ENCODE peak calls at places on chromosomes 3 and 15, in seven cellular contexts. One of them, this sample, is unnamed.

GRCh38 chr3:48186993-48187578 is 1.1 kb downstream of the CDC25A start:
- DNase-seq in H9: no peak
- DNase-seq in IMR-90: peak
- DNase-seq in neuronal stem cell: no peak
- DNase-seq in trophoblast cell: no peak
- DNase-seq in H1: no peak
- DNase-seq in mesenchymal stem cell: peak
- DNase-seq in this sample: peak

GRCh38 chr3:172546105-172546504 is 22.9 kb upstream of the TNFSF10 start:
- DNase-seq in H9: no peak
- DNase-seq in IMR-90: no peak
- DNase-seq in neuronal stem cell: no peak
- DNase-seq in trophoblast cell: no peak
- DNase-seq in H1: no peak
- DNase-seq in mesenchymal stem cell: no peak
- DNase-seq in this sample: no peak

GRCh38 chr3:126391631-126392030 is 3.1 kb upstream of the CFAP100 start:
- DNase-seq in H9: no peak
- DNase-seq in IMR-90: no peak
- DNase-seq in neuronal stem cell: no peak
- DNase-seq in trophoblast cell: no peak
- DNase-seq in H1: no peak
- DNase-seq in mesenchymal stem cell: no peak
- DNase-seq in this sample: no peak

GRCh38 chr15:25469377-25469776 is 30.6 kb upstream of the UBE3A start:
- DNase-seq in H9: no peak
- DNase-seq in IMR-90: no peak
- DNase-seq in neuronal stem cell: no peak
- DNase-seq in trophoblast cell: no peak
- DNase-seq in H1: no peak
- DNase-seq in mesenchymal stem cell: no peak
- DNase-seq in this sample: no peak

GRCh38 chr3:187196573-187197094 is 652 bp upstream of the RTP1 start:
- DNase-seq in H9: no peak
- DNase-seq in IMR-90: no peak
- DNase-seq in neuronal stem cell: no peak
- DNase-seq in trophoblast cell: peak
- DNase-seq in H1: no peak
- DNase-seq in mesenchymal stem cell: no peak
- DNase-seq in this sample: no peak

GRCh38 chr3:133750201-133750748 is 4.1 kb downstream of the TF start:
- DNase-seq in H9: no peak
- DNase-seq in IMR-90: no peak
- DNase-seq in neuronal stem cell: no peak
- DNase-seq in trophoblast cell: no peak
- DNase-seq in H1: no peak
- DNase-seq in mesenchymal stem cell: no peak
- DNase-seq in this sample: no peak

GRCh38 chr3:27632431-27633223 is 89.5 kb downstream of the EOMES start:
- DNase-seq in H9: peak
- DNase-seq in IMR-90: peak
- DNase-seq in neuronal stem cell: no peak
- DNase-seq in trophoblast cell: peak
- DNase-seq in H1: no peak
- DNase-seq in mesenchymal stem cell: no peak
- DNase-seq in this sample: peak

GRCh38 chr3:196093271-196094111 is 11.6 kb upstream of the TFRC start:
- DNase-seq in H9: no peak
- DNase-seq in IMR-90: peak
- DNase-seq in neuronal stem cell: no peak
- DNase-seq in trophoblast cell: no peak
- DNase-seq in H1: no peak
- DNase-seq in mesenchymal stem cell: peak
- DNase-seq in this sample: no peak

GRCh38 chr3:48820626-48821324 is 26.9 kb downstream of the PRKAR2A start:
- DNase-seq in H9: no peak
- DNase-seq in IMR-90: peak
- DNase-seq in neuronal stem cell: no peak
- DNase-seq in trophoblast cell: peak
- DNase-seq in H1: no peak
- DNase-seq in mesenchymal stem cell: peak
- DNase-seq in this sample: no peak

GRCh38 chr3:160398820-160399346 is at the start of gene IFT80:
- DNase-seq in H9: peak
- DNase-seq in IMR-90: peak
- DNase-seq in neuronal stem cell: peak
- DNase-seq in trophoblast cell: peak
- DNase-seq in H1: peak
- DNase-seq in mesenchymal stem cell: peak
- DNase-seq in this sample: peak

GRCh38 chr3:141096981-141097380 is 45.8 kb downstream of the SPSB4 start:
- DNase-seq in H9: no peak
- DNase-seq in IMR-90: no peak
- DNase-seq in neuronal stem cell: no peak
- DNase-seq in trophoblast cell: no peak
- DNase-seq in H1: no peak
- DNase-seq in mesenchymal stem cell: no peak
- DNase-seq in this sample: no peak

GRCh38 chr3:12235691-12236090 is 53.2 kb upstream of the PPARG start:
- DNase-seq in H9: no peak
- DNase-seq in IMR-90: peak
- DNase-seq in neuronal stem cell: no peak
- DNase-seq in trophoblast cell: no peak
- DNase-seq in H1: no peak
- DNase-seq in mesenchymal stem cell: peak
- DNase-seq in this sample: no peak

GRCh38 chr3:18344306-18345014 is 80.7 kb downstream of the SATB1 start:
- DNase-seq in H9: peak
- DNase-seq in IMR-90: no peak
- DNase-seq in neuronal stem cell: no peak
- DNase-seq in trophoblast cell: no peak
- DNase-seq in H1: no peak
- DNase-seq in mesenchymal stem cell: no peak
- DNase-seq in this sample: peak

GRCh38 chr15:49145651-49146609 is 9.5 kb downstream of the COPS2 start:
- DNase-seq in H9: no peak
- DNase-seq in IMR-90: peak
- DNase-seq in neuronal stem cell: peak
- DNase-seq in trophoblast cell: peak
- DNase-seq in H1: no peak
- DNase-seq in mesenchymal stem cell: peak
- DNase-seq in this sample: peak

GRCh38 chr15:89910891-89911626 is 1.7 kb downstream of the ARPIN start:
- DNase-seq in H9: no peak
- DNase-seq in IMR-90: no peak
- DNase-seq in neuronal stem cell: no peak
- DNase-seq in trophoblast cell: no peak
- DNase-seq in H1: no peak
- DNase-seq in mesenchymal stem cell: no peak
- DNase-seq in this sample: no peak

DNA sequence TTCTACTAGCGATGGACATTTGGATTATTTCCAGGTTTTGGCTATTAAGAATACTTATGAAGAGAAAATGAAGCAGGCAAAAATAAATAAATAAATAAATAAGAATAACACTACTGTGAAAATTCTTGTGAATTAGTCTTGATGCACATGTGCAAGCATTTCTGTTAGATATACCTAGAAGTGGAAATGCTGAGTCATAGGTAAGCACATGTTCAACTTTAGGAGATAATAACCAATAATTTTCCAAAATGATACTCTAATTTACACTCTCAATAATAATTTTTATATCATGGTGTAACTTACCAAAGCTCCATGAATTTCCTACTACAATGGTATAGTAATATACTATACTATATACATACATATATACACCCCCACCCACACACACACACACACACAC is 23.4 kb downstream of the EMC4 start:
- DNase-seq in H9: no peak
- DNase-seq in IMR-90: no peak
- DNase-seq in neuronal stem cell: no peak
- DNase-seq in trophoblast cell: no peak
- DNase-seq in H1: no peak
- DNase-seq in mesenchymal stem cell: no peak
- DNase-seq in this sample: no peak
- H2BK5ac ChIP-seq in H9: no peak
- H2BK5ac ChIP-seq in IMR-90: no peak
- H2BK5ac ChIP-seq in neuronal stem cell: no peak
- H2BK5ac ChIP-seq in trophoblast cell: no peak
- H2BK5ac ChIP-seq in H1: no peak
- H2BK5ac ChIP-seq in mesenchymal stem cell: no peak
- H2BK5ac ChIP-seq in this sample: no peak

GRCh38 chr15:54859982-54860381 is 336.8 kb downstream of the RSL24D1 start:
- DNase-seq in H9: no peak
- DNase-seq in IMR-90: no peak
- DNase-seq in neuronal stem cell: no peak
- DNase-seq in trophoblast cell: no peak
- DNase-seq in H1: no peak
- DNase-seq in mesenchymal stem cell: no peak
- DNase-seq in this sample: no peak
- H2BK5ac ChIP-seq in H9: no peak
- H2BK5ac ChIP-seq in IMR-90: no peak
- H2BK5ac ChIP-seq in neuronal stem cell: no peak
- H2BK5ac ChIP-seq in trophoblast cell: no peak
- H2BK5ac ChIP-seq in H1: no peak
- H2BK5ac ChIP-seq in mesenchymal stem cell: no peak
- H2BK5ac ChIP-seq in this sample: no peak

GRCh38 chr3:168581718-168582332 is 486.1 kb upstream of the GOLIM4 start:
- DNase-seq in H9: peak
- DNase-seq in IMR-90: no peak
- DNase-seq in neuronal stem cell: no peak
- DNase-seq in trophoblast cell: no peak
- DNase-seq in H1: no peak
- DNase-seq in mesenchymal stem cell: no peak
- DNase-seq in this sample: peak

GRCh38 chr3:168575750-168576149 is 480.0 kb upstream of the GOLIM4 start:
- DNase-seq in H9: no peak
- DNase-seq in IMR-90: no peak
- DNase-seq in neuronal stem cell: no peak
- DNase-seq in trophoblast cell: no peak
- DNase-seq in H1: no peak
- DNase-seq in mesenchymal stem cell: no peak
- DNase-seq in this sample: no peak

GRCh38 chr3:168574455-168575158 is 478.9 kb upstream of the GOLIM4 start:
- DNase-seq in H9: no peak
- DNase-seq in IMR-90: no peak
- DNase-seq in neuronal stem cell: no peak
- DNase-seq in trophoblast cell: no peak
- DNase-seq in H1: no peak
- DNase-seq in mesenchymal stem cell: no peak
- DNase-seq in this sample: no peak

GRCh38 chr3:168582503-168582902 is 486.8 kb upstream of the GOLIM4 start:
- DNase-seq in H9: no peak
- DNase-seq in IMR-90: no peak
- DNase-seq in neuronal stem cell: no peak
- DNase-seq in trophoblast cell: no peak
- DNase-seq in H1: no peak
- DNase-seq in mesenchymal stem cell: no peak
- DNase-seq in this sample: no peak

DNA sequence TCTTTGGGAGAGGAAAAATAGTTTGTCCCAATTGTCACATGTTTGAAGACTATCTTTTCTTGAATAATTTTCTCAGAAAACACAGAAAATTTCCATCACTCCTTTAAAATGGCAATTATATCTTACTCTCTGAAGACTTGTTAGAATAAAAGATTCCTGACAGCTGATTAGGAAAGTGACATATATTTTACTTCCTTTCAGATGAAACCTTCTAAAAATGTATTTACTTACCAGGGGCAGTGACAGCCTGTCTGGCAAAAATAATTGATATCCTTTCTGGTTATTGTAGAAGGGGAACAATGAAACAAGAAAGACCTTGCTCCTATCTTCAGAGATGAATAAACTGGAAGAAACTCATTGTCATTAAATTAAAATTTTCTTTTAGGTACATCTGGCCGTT is 483.3 kb upstream of the GOLIM4 start:
- DNase-seq in H9: no peak
- DNase-seq in IMR-90: no peak
- DNase-seq in neuronal stem cell: no peak
- DNase-seq in trophoblast cell: no peak
- DNase-seq in H1: no peak
- DNase-seq in mesenchymal stem cell: no peak
- DNase-seq in this sample: no peak
- H2BK5ac ChIP-seq in H9: no peak
- H2BK5ac ChIP-seq in IMR-90: no peak
- H2BK5ac ChIP-seq in neuronal stem cell: no peak
- H2BK5ac ChIP-seq in trophoblast cell: no peak
- H2BK5ac ChIP-seq in H1: no peak
- H2BK5ac ChIP-seq in mesenchymal stem cell: no peak
- H2BK5ac ChIP-seq in this sample: no peak

GRCh38 chr3:46943237-46944187 is 33.0 kb downstream of the CCDC12 start:
- DNase-seq in H9: no peak
- DNase-seq in IMR-90: no peak
- DNase-seq in neuronal stem cell: no peak
- DNase-seq in trophoblast cell: no peak
- DNase-seq in H1: no peak
- DNase-seq in mesenchymal stem cell: no peak
- DNase-seq in this sample: no peak

GRCh38 chr3:46939578-46940405 is 36.8 kb downstream of the CCDC12 start:
- DNase-seq in H9: no peak
- DNase-seq in IMR-90: no peak
- DNase-seq in neuronal stem cell: no peak
- DNase-seq in trophoblast cell: no peak
- DNase-seq in H1: no peak
- DNase-seq in mesenchymal stem cell: no peak
- DNase-seq in this sample: peak

GRCh38 chr3:46942079-46942478 is 34.5 kb downstream of the CCDC12 start:
- DNase-seq in H9: no peak
- DNase-seq in IMR-90: no peak
- DNase-seq in neuronal stem cell: no peak
- DNase-seq in trophoblast cell: no peak
- DNase-seq in H1: no peak
- DNase-seq in mesenchymal stem cell: no peak
- DNase-seq in this sample: no peak

GRCh38 chr3:46944191-46944590 is 32.4 kb downstream of the CCDC12 start:
- DNase-seq in H9: no peak
- DNase-seq in IMR-90: no peak
- DNase-seq in neuronal stem cell: no peak
- DNase-seq in trophoblast cell: no peak
- DNase-seq in H1: no peak
- DNase-seq in mesenchymal stem cell: no peak
- DNase-seq in this sample: peak

DNA sequence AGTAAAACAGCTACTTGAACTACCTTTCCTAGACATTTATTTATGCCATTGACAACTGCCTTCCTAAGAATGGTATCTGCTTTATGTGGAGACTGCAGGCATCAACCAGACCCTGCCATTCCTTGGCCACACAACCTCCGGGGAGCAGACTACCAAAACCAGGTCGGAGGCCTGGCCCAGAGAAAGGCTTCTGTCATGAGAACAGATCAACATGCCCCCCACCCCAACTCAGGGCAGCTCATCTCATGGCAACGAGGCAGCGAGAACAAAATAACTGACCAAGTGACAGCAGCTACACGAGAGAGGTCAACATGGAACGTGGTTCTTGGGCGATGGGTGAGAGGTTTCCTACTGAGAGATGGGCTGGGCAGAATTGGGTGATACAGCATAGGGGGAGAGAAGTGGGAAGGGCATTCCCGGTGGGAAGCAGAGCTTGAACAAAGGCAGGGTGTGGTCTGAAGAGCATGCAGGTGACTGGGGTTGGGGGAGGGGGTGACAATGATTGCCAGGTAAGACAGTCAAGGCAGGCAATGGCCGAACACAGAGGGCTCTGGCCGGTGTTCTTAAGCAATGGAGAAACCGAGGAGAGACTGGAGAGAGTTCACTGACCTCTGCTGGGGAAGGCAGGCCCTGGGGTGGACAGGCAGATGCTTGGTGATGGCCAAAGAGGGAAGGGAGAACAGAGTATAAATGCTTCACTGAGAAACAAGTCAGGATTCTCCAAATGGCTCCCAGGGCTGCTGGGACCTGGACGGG is 33.9 kb downstream of the CCDC12 start:
- DNase-seq in H9: no peak
- DNase-seq in IMR-90: no peak
- DNase-seq in neuronal stem cell: no peak
- DNase-seq in trophoblast cell: no peak
- DNase-seq in H1: no peak
- DNase-seq in mesenchymal stem cell: no peak
- DNase-seq in this sample: no peak
- H2BK5ac ChIP-seq in H9: no peak
- H2BK5ac ChIP-seq in IMR-90: no peak
- H2BK5ac ChIP-seq in neuronal stem cell: no peak
- H2BK5ac ChIP-seq in trophoblast cell: no peak
- H2BK5ac ChIP-seq in H1: no peak
- H2BK5ac ChIP-seq in mesenchymal stem cell: no peak
- H2BK5ac ChIP-seq in this sample: no peak